ENCODE peak calls at places on chromosomes 7 and 10, in eight cellular contexts. One of them, this sample, is unnamed.

GRCh38 chr7:12490105-12490688 is 80.3 kb upstream of the SCIN start:
- DNase-seq in HEK293T: peak; percentile 7
- DNase-seq in activated CD4-positive, alpha-beta T cell treated with anti-CD3 and anti-CD28 coated beads for 48 hours: no peak
- DNase-seq in left lobe of liver: no peak
- DNase-seq in T-helper 1 cell: no peak
- DNase-seq in GM19239: no peak
- DNase-seq in tibial nerve: no peak
- DNase-seq in stimulated activated CD8-positive, alpha-beta memory T cell treated with anti-CD3 and anti-CD28 coated beads, Interleukin-12 subunit alpha, Interleukin-12 subunit beta, amount 100 ng/mL, for 4 hours: no peak
- DNase-seq in this sample: no peak

GRCh38 chr7:8065356-8065813 is 96.8 kb downstream of the GLCCI1 start:
- DNase-seq in left lobe of liver: no peak
- DNase-seq in activated CD4-positive, alpha-beta T cell treated with anti-CD3 and anti-CD28 coated beads for 48 hours: no peak
- DNase-seq in HEK293T: no peak
- DNase-seq in stimulated activated CD8-positive, alpha-beta memory T cell treated with anti-CD3 and anti-CD28 coated beads, Interleukin-12 subunit alpha, Interleukin-12 subunit beta, amount 100 ng/mL, for 4 hours: no peak
- DNase-seq in tibial nerve: no peak
- DNase-seq in GM19239: no peak
- DNase-seq in T-helper 1 cell: no peak
- DNase-seq in this sample: no peak

GRCh38 chr7:28984631-28985030 is 26.5 kb upstream of the TRIL start:
- DNase-seq in activated CD4-positive, alpha-beta T cell treated with anti-CD3 and anti-CD28 coated beads for 48 hours: no peak
- DNase-seq in HEK293T: peak; percentile 23
- DNase-seq in GM19239: no peak
- DNase-seq in stimulated activated CD8-positive, alpha-beta memory T cell treated with anti-CD3 and anti-CD28 coated beads, Interleukin-12 subunit alpha, Interleukin-12 subunit beta, amount 100 ng/mL, for 4 hours: no peak
- DNase-seq in tibial nerve: peak; percentile 26
- DNase-seq in left lobe of liver: no peak
- DNase-seq in T-helper 1 cell: no peak
- DNase-seq in this sample: no peak

GRCh38 chr7:17986826-17987225 is 40.8 kb downstream of the PRPS1L1 start:
- DNase-seq in stimulated activated CD8-positive, alpha-beta memory T cell treated with anti-CD3 and anti-CD28 coated beads, Interleukin-12 subunit alpha, Interleukin-12 subunit beta, amount 100 ng/mL, for 4 hours: no peak
- DNase-seq in T-helper 1 cell: no peak
- DNase-seq in left lobe of liver: no peak
- DNase-seq in tibial nerve: no peak
- DNase-seq in HEK293T: no peak
- DNase-seq in activated CD4-positive, alpha-beta T cell treated with anti-CD3 and anti-CD28 coated beads for 48 hours: no peak
- DNase-seq in GM19239: no peak
- DNase-seq in this sample: no peak

GRCh38 chr10:15197276-15197675 is 28.8 kb upstream of the NMT2 start:
- DNase-seq in left lobe of liver: no peak
- DNase-seq in GM19239: no peak
- DNase-seq in HEK293T: no peak
- DNase-seq in tibial nerve: no peak
- DNase-seq in T-helper 1 cell: no peak
- DNase-seq in stimulated activated CD8-positive, alpha-beta memory T cell treated with anti-CD3 and anti-CD28 coated beads, Interleukin-12 subunit alpha, Interleukin-12 subunit beta, amount 100 ng/mL, for 4 hours: no peak
- DNase-seq in activated CD4-positive, alpha-beta T cell treated with anti-CD3 and anti-CD28 coated beads for 48 hours: no peak
- DNase-seq in this sample: no peak

GRCh38 chr7:115406216-115406615 is 484.3 kb downstream of the MDFIC start:
- DNase-seq in T-helper 1 cell: no peak
- DNase-seq in tibial nerve: no peak
- DNase-seq in stimulated activated CD8-positive, alpha-beta memory T cell treated with anti-CD3 and anti-CD28 coated beads, Interleukin-12 subunit alpha, Interleukin-12 subunit beta, amount 100 ng/mL, for 4 hours: no peak
- DNase-seq in left lobe of liver: no peak
- DNase-seq in GM19239: no peak
- DNase-seq in HEK293T: no peak
- DNase-seq in activated CD4-positive, alpha-beta T cell treated with anti-CD3 and anti-CD28 coated beads for 48 hours: no peak
- DNase-seq in this sample: no peak

GRCh38 chr10:79393221-79393923 is 46.1 kb downstream of the PPIF start:
- DNase-seq in HEK293T: no peak
- DNase-seq in T-helper 1 cell: no peak
- DNase-seq in GM19239: no peak
- DNase-seq in stimulated activated CD8-positive, alpha-beta memory T cell treated with anti-CD3 and anti-CD28 coated beads, Interleukin-12 subunit alpha, Interleukin-12 subunit beta, amount 100 ng/mL, for 4 hours: no peak
- DNase-seq in activated CD4-positive, alpha-beta T cell treated with anti-CD3 and anti-CD28 coated beads for 48 hours: no peak
- DNase-seq in left lobe of liver: peak; percentile 33
- DNase-seq in tibial nerve: no peak
- DNase-seq in this sample: no peak

GRCh38 chr7:17147409-17147808 is 151.0 kb upstream of the AHR start:
- DNase-seq in T-helper 1 cell: no peak
- DNase-seq in stimulated activated CD8-positive, alpha-beta memory T cell treated with anti-CD3 and anti-CD28 coated beads, Interleukin-12 subunit alpha, Interleukin-12 subunit beta, amount 100 ng/mL, for 4 hours: no peak
- DNase-seq in activated CD4-positive, alpha-beta T cell treated with anti-CD3 and anti-CD28 coated beads for 48 hours: no peak
- DNase-seq in left lobe of liver: no peak
- DNase-seq in tibial nerve: no peak
- DNase-seq in GM19239: no peak
- DNase-seq in HEK293T: no peak
- DNase-seq in this sample: no peak

GRCh38 chr7:29190349-29191045 is 4.1 kb upstream of the CHN2 start:
- DNase-seq in HEK293T: no peak
- DNase-seq in tibial nerve: no peak
- DNase-seq in stimulated activated CD8-positive, alpha-beta memory T cell treated with anti-CD3 and anti-CD28 coated beads, Interleukin-12 subunit alpha, Interleukin-12 subunit beta, amount 100 ng/mL, for 4 hours: no peak
- DNase-seq in activated CD4-positive, alpha-beta T cell treated with anti-CD3 and anti-CD28 coated beads for 48 hours: no peak
- DNase-seq in GM19239: no peak
- DNase-seq in T-helper 1 cell: no peak
- DNase-seq in left lobe of liver: no peak
- DNase-seq in this sample: no peak

GRCh38 chr7:84336303-84336702 is 141.7 kb upstream of the SEMA3A start:
- DNase-seq in tibial nerve: no peak
- DNase-seq in T-helper 1 cell: no peak
- DNase-seq in stimulated activated CD8-positive, alpha-beta memory T cell treated with anti-CD3 and anti-CD28 coated beads, Interleukin-12 subunit alpha, Interleukin-12 subunit beta, amount 100 ng/mL, for 4 hours: no peak
- DNase-seq in left lobe of liver: no peak
- DNase-seq in activated CD4-positive, alpha-beta T cell treated with anti-CD3 and anti-CD28 coated beads for 48 hours: no peak
- DNase-seq in GM19239: no peak
- DNase-seq in HEK293T: no peak
- DNase-seq in this sample: no peak